ENCODE peak calls at places on chromosomes 5 and 9, in nine cellular contexts. V is T1000; K is hepatocyte; C is stimulated activated CD4-positive, alpha-beta T cell treated with anti-CD3 and anti-CD28 coated beads, Interleukin-1b, Interleukin-23, amount 100 ng/mL, for 4 hours; P is iris pigment epithelial cell; Z is amygdala; W is Jurkat, Clone E6-1; M is A549; Q is glomerular endothelial cell. X is an unnamed sample.

GRCh38 chr5:55146080-55146479 is 13.9 kb upstream of the GPX8 start:
- DNase-seq in Q (no peak), P (no peak), Z (no peak), C (no peak), K (no peak), V (no peak), M (no peak), W (no peak), X (no peak)

GRCh38 chr5:107661038-107661649 is 9.6 kb downstream of the EFNA5 start:
- DNase-seq in K (no peak), Z (no peak), C (no peak), W (no peak), M (no peak), P (no peak), V (no peak), Q (no peak), X (no peak)

GRCh38 chr5:139764250-139764791 is 31.3 kb upstream of the PSD2 start:
- DNase-seq in W (no peak), Q (no peak), K (peak), M (no peak), Z (peak), V (no peak), P (no peak), C (no peak), X (no peak)

GRCh38 chr9:37999501-38000189 is 69.4 kb downstream of the SHB start:
- DNase-seq in P (peak), C (no peak), K (peak), Q (no peak), M (no peak), W (no peak), V (no peak), Z (peak), X (no peak)

GRCh38 chr9:137613259-137613658 is 5.5 kb upstream of the EHMT1 start:
- DNase-seq in Q (no peak), W (no peak), K (no peak), M (no peak), P (no peak), C (no peak), V (no peak), Z (no peak), X (no peak)

GRCh38 chr9:21854594-21854993 is 52.2 kb downstream of the MTAP start:
- DNase-seq in Z (no peak), Q (no peak), V (no peak), C (no peak), W (no peak), K (peak), M (no peak), P (peak), X (peak)

GRCh38 chr5:143153332-143154119 is 250.0 kb downstream of the NR3C1 start:
- DNase-seq in C (no peak), V (no peak), Q (no peak), W (no peak), Z (no peak), K (no peak), M (no peak), P (peak), X (no peak)

GRCh38 chr5:5492087-5492933 is 69.8 kb downstream of the ICE1 start:
- DNase-seq in Q (peak), M (peak), K (peak), Z (no peak), W (peak), C (no peak), P (peak), V (no peak), X (peak)

GRCh38 chr5:154478224-154478565 is at the start of gene HAND1:
- DNase-seq in P (no peak), K (peak), M (peak), V (peak), Q (no peak), Z (no peak), W (no peak), C (no peak), X (peak)

GRCh38 chr5:172777381-172778222 is 6.6 kb upstream of the DUSP1 start:
- DNase-seq in W (peak), V (peak), M (peak), P (peak), Q (no peak), Z (no peak), C (peak), K (peak), X (peak)

GRCh38 chr9:17204611-17205165 is 69.8 kb downstream of the CNTLN start:
- DNase-seq in P (no peak), W (no peak), M (no peak), V (no peak), K (peak), Q (no peak), Z (no peak), C (no peak), X (no peak)

GRCh38 chr9:88973281-88974045 is 17.8 kb upstream of the S1PR3 start:
- DNase-seq in K (no peak), Z (no peak), P (no peak), Q (no peak), V (peak), M (no peak), C (no peak), W (no peak), X (no peak)

GRCh38 chr5:125597338-125597737 is 825.9 kb upstream of the GRAMD2B start:
- DNase-seq in P (peak), C (no peak), Q (no peak), W (no peak), M (no peak), V (no peak), K (no peak), Z (no peak), X (no peak)

GRCh38 chr5:7850533-7851239 is at the start of gene CFAP90:
- DNase-seq in Z (no peak), W (no peak), M (no peak), K (peak), V (no peak), C (peak), P (peak), Q (no peak), X (peak)

GRCh38 chr9:101026824-101027223 is 1.7 kb upstream of the PLPPR1 start:
- DNase-seq in V (no peak), C (no peak), Z (no peak), Q (no peak), P (no peak), W (no peak), M (no peak), K (no peak), X (peak)

GRCh38 chr5:78649816-78650561 is 1.4 kb upstream of the LHFPL2 start:
- DNase-seq in W (no peak), K (no peak), V (no peak), Z (no peak), C (no peak), M (no peak), Q (no peak), P (peak), X (peak)

GRCh38 chr5:141634162-141634561 is 2.5 kb downstream of the HDAC3 start:
- DNase-seq in W (no peak), M (no peak), C (no peak), Z (no peak), V (no peak), K (no peak), Q (no peak), P (no peak), X (no peak)

GRCh38 chr5:96893342-96893741 is 17.0 kb downstream of the ERAP2 start:
- DNase-seq in Z (no peak), C (no peak), P (peak), K (peak), V (no peak), Q (no peak), W (no peak), M (no peak), X (no peak)

GRCh38 chr5:55344392-55344992 is 36.7 kb downstream of the MTREX start:
- DNase-seq in V (peak), C (peak), P (peak), W (peak), Q (peak), Z (peak), K (peak), M (peak), X (peak)

GRCh38 chr9:88593537-88594185 is 58.7 kb downstream of the NXNL2 start:
- DNase-seq in K (peak), Z (no peak), V (peak), C (peak), M (peak), W (peak), P (peak), Q (peak), X (peak)

GRCh38 chr9:135958485-135958884 is 2.7 kb downstream of the UBAC1 start:
- DNase-seq in M (no peak), P (no peak), W (no peak), C (no peak), K (no peak), Q (no peak), V (no peak), Z (no peak), X (no peak)

GRCh38 chr9:105054488-105054887 is 126.5 kb upstream of the ABCA1 start:
- DNase-seq in M (no peak), C (no peak), V (peak), P (peak), Q (no peak), Z (no peak), W (no peak), K (peak), X (peak)

GRCh38 chr9:121976751-121977150 is 116.4 kb downstream of the TTLL11 start:
- DNase-seq in Z (no peak), Q (no peak), C (no peak), W (no peak), M (peak), K (peak), V (no peak), P (peak), X (no peak)

X was measured in HepG2.